ENCODE peak calls at places on chromosomes 13 and 19, in six cellular contexts. K is LHCN-M2; C is mucosa of gallbladder; N is CD4-positive, CD25-positive, alpha-beta regulatory T cell; E is K562; B is fibroblast of the aortic adventitia. G is an unnamed sample.

GRCh38 chr13:98521876-98522275 is 55.0 kb downstream of the STK24 start:
- DNase-seq in K (no peak), C (no peak), N (no peak), E (no peak), B (no peak), G (no peak)

GRCh38 chr13:27607125-27607524 is 13.2 kb downstream of the LNX2 start:
- DNase-seq in K (peak; percentile 80), C (peak; percentile 41), N (no peak), E (no peak), B (peak; percentile 72), G (peak; percentile 78)

GRCh38 chr19:43438291-43439162 is 23.8 kb downstream of the TEX101 start:
- DNase-seq in K (peak; percentile 82), C (peak; percentile 36), N (no peak), E (no peak), B (peak; percentile 97), G (peak; percentile 84)

GRCh38 chr13:52845334-52845761 is 3.1 kb downstream of the PCDH8 start:
- DNase-seq in K (no peak), C (no peak), N (no peak), E (no peak), B (no peak), G (no peak)

GRCh38 chr19:10535613-10536012 is 8.1 kb upstream of the ATG4D start:
- DNase-seq in K (no peak), C (no peak), N (no peak), E (no peak), B (no peak), G (no peak)

GRCh38 chr19:17948967-17949930 is 16.4 kb downstream of the CCDC124 start:
- DNase-seq in K (no peak), C (no peak), N (no peak), E (no peak), B (no peak), G (no peak)

GRCh38 chr19:53333071-53333465 is 481 bp upstream of the ZNF845 start:
- DNase-seq in K (no peak), C (peak; percentile 15), N (no peak), E (no peak), B (no peak), G (no peak)

GRCh38 chr19:50399368-50399745 is 15.2 kb downstream of the POLD1 start:
- DNase-seq in K (no peak), C (no peak), N (no peak), E (no peak), B (no peak), G (no peak)

GRCh38 chr13:26977541-26977940 is 194.1 kb downstream of the USP12 start:
- DNase-seq in K (no peak), C (no peak), N (no peak), E (no peak), B (no peak), G (peak; percentile 85)

GRCh38 chr19:3604227-3604986 is 2.3 kb downstream of the TBXA2R start:
- DNase-seq in K (no peak), C (no peak), N (no peak), E (no peak), B (no peak), G (no peak)

GRCh38 chr13:98478134-98479129 is 98.5 kb downstream of the STK24 start:
- DNase-seq in K (peak; percentile 63), C (no peak), N (no peak), E (peak; percentile 26), B (no peak), G (peak; percentile 83)

GRCh38 chr13:26327905-26328304 is 74.0 kb downstream of the CDK8 start:
- DNase-seq in K (no peak), C (no peak), N (no peak), E (no peak), B (no peak), G (peak; percentile 41)

GRCh38 chr13:39263033-39263432 is 224.8 kb downstream of the NHLRC3 start:
- DNase-seq in K (peak; percentile 37), C (peak; percentile 55), N (peak; percentile 5), E (peak; percentile 23), B (peak; percentile 39), G (peak; percentile 42)

GRCh38 chr19:32599736-32600157 is 18.8 kb downstream of the PDCD5 start:
- DNase-seq in K (peak; percentile 52), C (peak; percentile 22), N (peak; percentile 59), E (peak; percentile 50), B (peak; percentile 76), G (peak; percentile 52)

GRCh38 chr19:20313894-20314293 is 146.9 kb downstream of the ZNF486 start:
- DNase-seq in K (no peak), C (no peak), N (no peak), E (no peak), B (no peak), G (no peak)

GRCh38 chr13:44810067-44810840 is 179.0 kb downstream of the NUFIP1 start:
- DNase-seq in K (no peak), C (peak; percentile 26), N (no peak), E (no peak), B (peak; percentile 89), G (no peak)

GRCh38 chr13:57136093-57136492 is 4.6 kb upstream of the PRR20A start:
- DNase-seq in K (no peak), C (no peak), N (no peak), E (no peak), B (no peak), G (no peak)

GRCh38 chr13:89474432-89474831 is 1803.3 kb downstream of the SLITRK5 start:
- DNase-seq in K (no peak), C (no peak), N (no peak), E (no peak), B (no peak), G (no peak)

GRCh38 chr19:56504581-56504980 is 3.1 kb upstream of the ZNF471 start:
- DNase-seq in K (peak; percentile 10), C (no peak), N (no peak), E (no peak), B (peak; percentile 54), G (peak; percentile 70)

GRCh38 chr19:4686700-4687099 is 16.6 kb upstream of the MYDGF start:
- DNase-seq in K (no peak), C (no peak), N (no peak), E (no peak), B (no peak), G (no peak)

GRCh38 chr19:6047741-6048231 is 62.5 kb downstream of the RFX2 start:
- DNase-seq in K (peak; percentile 46), C (peak; percentile 10), N (no peak), E (peak; percentile 60), B (peak; percentile 69), G (peak; percentile 58)

GRCh38 chr19:35030257-35031071 is at the start of gene SCN1B:
- DNase-seq in K (peak; percentile 53), C (peak; percentile 25), N (no peak), E (peak; percentile 89), B (peak; percentile 37), G (peak; percentile 72)

GRCh38 chr19:52923782-52924593 is 760 bp upstream of the ZNF888 start:
- DNase-seq in K (no peak), C (peak; percentile 63), N (no peak), E (peak; percentile 37), B (peak; percentile 70), G (no peak)

GRCh38 chr19:56253737-56254136 is 18.8 kb upstream of the EDDM13 start:
- DNase-seq in K (peak; percentile 57), C (no peak), N (peak; percentile 37), E (peak; percentile 36), B (peak; percentile 71), G (peak; percentile 53)

GRCh38 chr13:108342369-108343289 is 73.1 kb downstream of the TNFSF13B start:
- DNase-seq in K (peak; percentile 2), C (no peak), N (peak; percentile 54), E (no peak), B (peak; percentile 52), G (peak; percentile 15)

GRCh38 chr13:30466358-30466714 is 600 bp upstream of the HMGB1 start:
- DNase-seq in K (peak; percentile 80), C (no peak), N (no peak), E (no peak), B (no peak), G (peak; percentile 57)

GRCh38 chr13:112959206-112959605 is 9.8 kb upstream of the MCF2L start:
- DNase-seq in K (no peak), C (no peak), N (no peak), E (no peak), B (no peak), G (no peak)

G was measured in M059J.